ENCODE peak calls at places on chromosomes 6 and 20, in eight cellular contexts. R, U, Z, M, K, J, B and N are unnamed samples.

GRCh38 chr6:33407132-33407718 is 3.6 kb upstream of the PHF1 start:
- DNase-seq in B (no peak), K (no peak), Z (peak; percentile 86), U (no peak), R (no peak), M (no peak), J (no peak), N (peak; percentile 62)

GRCh38 chr20:40702504-40702903 is 13.5 kb upstream of the MAFB start:
- DNase-seq in R (no peak), U (no peak), K (no peak), Z (no peak), B (no peak), M (no peak), J (no peak), N (no peak)

GRCh38 chr20:49343246-49343645 is 65.4 kb upstream of the ZNFX1 start:
- DNase-seq in K (no peak), M (no peak), R (no peak), J (peak; percentile 17), U (no peak), B (no peak), Z (no peak), N (no peak)

GRCh38 chr6:105024803-105025202 is 67.9 kb downstream of the LIN28B start:
- DNase-seq in J (no peak), U (no peak), M (no peak), Z (no peak), B (no peak), K (no peak), R (no peak), N (no peak)

GRCh38 chr6:13488015-13488895 is 855 bp upstream of the GFOD1 start:
- DNase-seq in B (peak; percentile 71), M (peak; percentile 26), R (peak; percentile 37), U (peak; percentile 73), J (no peak), Z (peak; percentile 67), K (no peak), N (peak; percentile 56)

GRCh38 chr20:1375515-1375914 is 17.3 kb downstream of the FKBP1A start:
- DNase-seq in K (no peak), Z (peak; percentile 77), R (no peak), B (no peak), M (no peak), U (no peak), J (peak; percentile 37), N (peak; percentile 73)

GRCh38 chr6:31781244-31782125 is 4.4 kb upstream of the VWA7 start:
- DNase-seq in R (no peak), M (no peak), J (no peak), U (no peak), B (no peak), K (no peak), Z (no peak), N (no peak)

GRCh38 chr6:35298625-35299140 is 1.1 kb downstream of the DEF6 start:
- DNase-seq in R (no peak), Z (no peak), B (no peak), U (no peak), M (no peak), K (no peak), J (no peak), N (no peak)

GRCh38 chr20:61140576-61140975 is 111.5 kb upstream of the CDH4 start:
- DNase-seq in Z (no peak), R (no peak), K (no peak), J (no peak), U (no peak), M (no peak), B (no peak), N (no peak)

GRCh38 chr20:5703542-5704215 is 46.5 kb upstream of the SHLD1 start:
- DNase-seq in R (peak; percentile 30), J (no peak), M (peak; percentile 15), U (no peak), K (no peak), Z (no peak), B (no peak), N (no peak)

GRCh38 chr6:39362487-39362865 is 40.0 kb upstream of the KCNK16 start:
- DNase-seq in R (no peak), Z (no peak), M (no peak), U (no peak), J (no peak), B (peak; percentile 73), K (no peak), N (peak; percentile 56)

GRCh38 chr20:25066386-25066785 is 8.4 kb upstream of the ACSS1 start:
- DNase-seq in R (no peak), U (peak; percentile 18), B (peak; percentile 42), Z (no peak), K (no peak), M (no peak), J (no peak), N (no peak)

DNA sequence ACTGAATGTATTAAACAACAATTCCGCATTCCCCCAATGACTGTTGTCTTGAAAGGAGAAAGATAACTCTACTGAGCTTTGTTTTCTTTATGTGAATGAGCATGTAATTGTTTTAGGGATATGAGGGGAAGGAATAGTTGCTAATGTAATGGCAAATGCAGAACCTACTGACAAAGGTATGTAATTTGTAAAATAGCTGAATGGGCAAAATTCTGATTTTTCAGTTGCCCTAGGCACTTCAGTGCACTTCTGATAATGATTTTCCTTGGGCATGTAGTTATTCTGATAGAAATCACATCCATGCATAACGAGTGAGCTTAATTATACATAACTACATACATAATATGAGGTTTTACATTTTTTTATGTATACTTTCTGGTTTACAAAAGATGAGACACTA is 53.4 kb upstream of the FOXO3 start:
- DNase-seq in K (no peak), J (no peak), B (no peak), U (no peak), M (no peak), Z (no peak), R (no peak), N (no peak)
- H3K4me3 ChIP-seq in K (no peak overlapping the region), J (no peak overlapping the region), B (no peak overlapping the region), U (no peak overlapping the region), M (no peak overlapping the region), Z (no peak overlapping the region), R (no peak overlapping the region), N (no peak overlapping the region)

GRCh38 chr20:45374101-45374467 is 4.0 kb downstream of the TP53TG5 start:
- DNase-seq in M (no peak), K (no peak), J (no peak), B (no peak), Z (no peak), R (no peak), U (no peak), N (no peak)
- TF ChIP-seq CTCF in M (no peak), K (no peak), J (no peak), B (no peak), Z (no peak), R (no peak), U (no peak), N (no peak)

GRCh38 chr6:2760882-2761842 is 4.0 kb upstream of the WRNIP1 start:
- DNase-seq in M (no peak), R (no peak), B (no peak), Z (no peak), U (no peak), K (no peak), J (peak; percentile 42), N (no peak)
- H3K4me3 ChIP-seq in M (no peak overlapping the region), R (no peak overlapping the region), B (no peak overlapping the region), Z (no peak overlapping the region), U (no peak overlapping the region), K (no peak overlapping the region), J (no peak overlapping the region), N (no peak overlapping the region)

DNA sequence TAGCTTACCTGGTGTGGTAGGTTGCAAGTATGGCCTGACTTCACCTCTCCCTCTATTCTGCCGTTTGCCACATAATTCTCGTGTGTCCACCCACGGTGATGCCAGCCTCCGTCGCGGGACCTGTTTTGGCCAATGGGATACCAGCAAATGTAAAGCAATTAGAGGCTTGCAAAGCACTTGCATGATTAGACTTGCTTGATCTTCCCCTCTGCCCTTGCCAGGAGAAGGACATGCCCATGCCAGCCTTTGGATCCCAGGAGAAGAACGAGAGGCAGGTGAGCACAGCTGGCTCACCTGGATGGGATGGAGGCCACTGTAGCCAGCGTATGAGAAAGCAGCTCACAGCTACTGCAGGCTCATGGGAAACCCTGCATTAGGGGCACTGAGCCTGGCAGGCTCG is 62.6 kb downstream of the TMEM242 start:
- DNase-seq in K (no peak), Z (no peak), B (no peak), J (peak; percentile 78), M (peak; percentile 62), R (no peak), U (no peak), N (no peak)
- TF ChIP-seq CTCF in K (no peak), Z (no peak), B (no peak), J (no peak), M (no peak), R (no peak), U (no peak), N (no peak)